ENCODE peak calls at places on chromosomes 7 and 10, in five cellular contexts. W is non-pigmented ciliary epithelial cell; X is activated naive CD4-positive, alpha-beta T cell; L is AG09309; F is activated effector memory CD4-positive, alpha-beta T cell treated with anti-CD3 and anti-CD28 coated beads, Interleukin-2, amount 50 U/mL, for 16 hours. T is an unnamed sample.

GRCh38 chr7:20317413-20317812 is 13.3 kb upstream of the ITGB8 start:
- DNase-seq in L (no peak), W (no peak), X (no peak), F (no peak), T (no peak)

GRCh38 chr10:112027881-112028280 is 155.7 kb downstream of the GPAM start:
- DNase-seq in W (no peak), X (no peak), L (no peak), F (no peak), T (no peak)

GRCh38 chr7:20799566-20800377 is 13.1 kb upstream of the SP8 start:
- DNase-seq in W (no peak), F (no peak), L (no peak), X (no peak), T (no peak)

GRCh38 chr10:110912374-110912773 is 6.6 kb downstream of the BBIP1 start:
- DNase-seq in X (no peak), F (no peak), W (no peak), L (no peak), T (no peak)

GRCh38 chr7:141362580-141363435 is 188.4 kb upstream of the AGK start:
- DNase-seq in L (peak; percentile 21), X (no peak), W (peak; percentile 52), F (no peak), T (no peak)

GRCh38 chr7:100022621-100023020 is 7.2 kb downstream of the ZKSCAN1 start:
- DNase-seq in X (no peak), L (no peak), W (no peak), F (no peak), T (no peak)

GRCh38 chr7:20330176-20330796 is 414 bp upstream of the ITGB8 start:
- DNase-seq in F (peak; percentile 82), L (peak; percentile 72), X (no peak), W (peak; percentile 85), T (peak; percentile 37)

GRCh38 chr7:110693348-110693747 is 397.6 kb upstream of the LRRN3 start:
- DNase-seq in W (no peak), L (no peak), F (no peak), X (no peak), T (no peak)

GRCh38 chr10:111200505-111201186 is 123.8 kb downstream of the ADRA2A start:
- DNase-seq in F (no peak), L (no peak), X (no peak), W (no peak), T (no peak)

GRCh38 chr7:69395072-69395714 is 203.1 kb upstream of the AUTS2 start:
- DNase-seq in L (peak; percentile 77), X (no peak), F (no peak), W (peak; percentile 73), T (peak; percentile 61)

GRCh38 chr10:131071721-131072120 is 239.8 kb downstream of the TCERG1L start:
- DNase-seq in L (no peak), W (no peak), F (peak; percentile 47), X (no peak), T (no peak)

GRCh38 chr10:93224005-93224779 is 150.5 kb downstream of the CYP26A1 start:
- DNase-seq in F (no peak), W (no peak), L (no peak), X (no peak), T (no peak)

GRCh38 chr7:148662646-148663045 is 36.1 kb upstream of the CUL1 start:
- DNase-seq in F (no peak), X (no peak), L (no peak), W (no peak), T (no peak)

GRCh38 chr10:6838118-6838517 is 258.0 kb upstream of the PRKCQ start:
- DNase-seq in X (no peak), W (no peak), F (no peak), L (no peak), T (no peak)

GRCh38 chr7:149620961-149621360 is 123.4 kb upstream of the ZNF746 start:
- DNase-seq in F (peak; percentile 83), L (no peak), X (no peak), W (no peak), T (no peak)

GRCh38 chr10:79292789-79293746 is 54.2 kb upstream of the PPIF start:
- DNase-seq in W (no peak), L (no peak), X (peak; percentile 7), F (peak; percentile 70), T (no peak)

GRCh38 chr10:70679498-70679897 is 7.2 kb downstream of the ADAMTS14 start:
- DNase-seq in F (no peak), X (no peak), L (peak; percentile 67), W (no peak), T (no peak)

GRCh38 chr7:28435732-28436378 is 23.5 kb downstream of the CREB5 start:
- DNase-seq in W (no peak), X (no peak), L (no peak), F (no peak), T (no peak)

GRCh38 chr7:148944935-148945934 is 61.1 kb upstream of the EZH2 start:
- DNase-seq in W (no peak), L (peak; percentile 61), X (no peak), F (peak; percentile 28), T (no peak)

GRCh38 chr7:55130554-55131198 is 111.9 kb downstream of the EGFR start:
- DNase-seq in L (no peak), W (peak; percentile 77), F (no peak), X (no peak), T (peak; percentile 83)

GRCh38 chr10:116417821-116418220 is 9.8 kb upstream of the PNLIPRP3 start:
- DNase-seq in X (no peak), W (no peak), F (no peak), L (no peak), T (no peak)

GRCh38 chr10:114413398-114413797 is 9.1 kb upstream of the AFAP1L2 start:
- DNase-seq in F (no peak), W (no peak), L (no peak), X (no peak), T (no peak)

GRCh38 chr7:93914581-93915066 is 6.9 kb upstream of the GNG11 start:
- DNase-seq in L (no peak), W (peak; percentile 26), F (no peak), X (no peak), T (no peak)

GRCh38 chr7:149569025-149569725 is 71.6 kb upstream of the ZNF746 start:
- DNase-seq in L (no peak), F (no peak), W (peak; percentile 89), X (no peak), T (no peak)

GRCh38 chr10:44010873-44011602 is 362.4 kb upstream of the ZNF32 start:
- DNase-seq in W (no peak), F (no peak), L (no peak), X (no peak), T (no peak)

GRCh38 chr10:2885956-2886296 is 181.4 kb upstream of the PFKP start:
- DNase-seq in X (no peak), W (no peak), F (no peak), L (no peak), T (no peak)

GRCh38 chr7:122684504-122684903 is 14.4 kb downstream of the RNF133 start:
- DNase-seq in W (no peak), X (no peak), F (no peak), L (no peak), T (no peak)

GRCh38 chr10:113424304-113424721 is 128.5 kb upstream of the HABP2 start:
- DNase-seq in F (no peak), X (no peak), W (no peak), L (no peak), T (no peak)

GRCh38 chr10:55500931-55501559 is 700.0 kb upstream of the PCDH15 start:
- DNase-seq in F (no peak), W (peak; percentile 17), X (no peak), L (no peak), T (no peak)

GRCh38 chr7:26363465-26363864 is 71.8 kb downstream of the SNX10 start:
- DNase-seq in L (no peak), F (no peak), W (no peak), X (no peak), T (no peak)

GRCh38 chr7:14381936-14382335 is 392.5 kb upstream of the ETV1 start:
- DNase-seq in L (no peak), F (no peak), X (no peak), W (no peak), T (no peak)

GRCh38 chr10:6148908-6149307 is 53.8 kb upstream of the PFKFB3 start:
- DNase-seq in W (no peak), X (peak; percentile 8), L (no peak), F (peak; percentile 74), T (no peak)

GRCh38 chr10:13529714-13529973 is 830 bp upstream of the BEND7 start:
- DNase-seq in W (no peak), X (no peak), L (no peak), F (no peak), T (no peak)

GRCh38 chr10:69022611-69023010 is 34.0 kb downstream of the KIFBP start:
- DNase-seq in F (no peak), L (no peak), W (no peak), X (no peak), T (no peak)

GRCh38 chr7:129800901-129801300 is 151.9 kb downstream of the UBE2H start:
- DNase-seq in W (no peak), L (no peak), X (no peak), F (no peak), T (no peak)

GRCh38 chr10:11824376-11824775 is 1.2 kb downstream of the PROSER2 start:
- DNase-seq in F (no peak), L (no peak), W (no peak), X (no peak), T (no peak)

GRCh38 chr10:102985811-102986210 is 67.7 kb downstream of the CNNM2 start:
- DNase-seq in L (no peak), F (no peak), W (no peak), X (no peak), T (no peak)

GRCh38 chr10:26881600-26882331 is 21.0 kb upstream of the ABI1 start:
- DNase-seq in X (no peak), W (no peak), F (no peak), L (peak; percentile 38), T (no peak)